ENCODE peak calls at places on chromosomes 16 and 17, in ten cellular contexts. H, O, N, S, A, L, W, F, C and J are unnamed samples.

GRCh38 chr17:16915752-16916556 is 56.0 kb downstream of the TNFRSF13B start:
- DNase-seq in N (no peak), O (peak; percentile 66), L (no peak), H (peak; percentile 67), A (peak; percentile 31), S (no peak), F (peak; percentile 57), W (peak; percentile 70), C (peak; percentile 68), J (peak; percentile 48)

GRCh38 chr16:78842950-78843349 is 743.5 kb downstream of the WWOX start:
- DNase-seq in O (no peak), C (no peak), A (no peak), H (no peak), L (no peak), W (no peak), F (no peak), S (no peak), N (no peak), J (no peak)

GRCh38 chr16:48526058-48526957 is 83.7 kb downstream of the N4BP1 start:
- DNase-seq in H (peak; percentile 57), A (no peak), O (peak; percentile 73), F (no peak), C (peak; percentile 80), L (no peak), N (peak; percentile 66), S (no peak), W (peak; percentile 55), J (no peak)

GRCh38 chr16:83652898-83653297 is 154.9 kb upstream of the HSBP1 start:
- DNase-seq in F (no peak), N (no peak), A (no peak), S (no peak), O (no peak), C (no peak), L (no peak), H (no peak), W (no peak), J (no peak)

GRCh38 chr17:66964083-66964771 is at the start of gene CACNG4:
- DNase-seq in L (no peak), W (peak; percentile 74), N (no peak), F (no peak), H (no peak), A (peak; percentile 21), S (no peak), O (peak; percentile 81), C (no peak), J (no peak)

GRCh38 chr16:19691161-19691850 is 26.7 kb downstream of the KNOP1 start:
- DNase-seq in N (no peak), L (no peak), S (peak; percentile 67), W (no peak), C (no peak), O (no peak), F (peak; percentile 29), A (no peak), H (no peak), J (no peak)

GRCh38 chr17:67443931-67444597 is 67.0 kb downstream of the PITPNC1 start:
- DNase-seq in S (no peak), W (no peak), F (no peak), N (no peak), O (no peak), C (no peak), L (peak; percentile 18), A (no peak), H (no peak), J (no peak)

GRCh38 chr17:45096141-45096540 is 35.0 kb downstream of the NMT1 start:
- DNase-seq in H (no peak), N (no peak), A (no peak), S (no peak), O (peak; percentile 45), F (no peak), L (no peak), W (peak; percentile 40), C (no peak), J (no peak)

GRCh38 chr17:228223-228615 is 46.8 kb upstream of the DOC2B start:
- DNase-seq in O (no peak), N (no peak), F (peak; percentile 19), A (no peak), L (no peak), S (peak; percentile 21), C (no peak), H (no peak), W (no peak), J (no peak)

GRCh38 chr16:85486256-85486915 is 126.7 kb upstream of the GSE1 start:
- DNase-seq in F (no peak), A (no peak), L (no peak), H (peak; percentile 31), W (no peak), O (no peak), N (no peak), C (no peak), S (no peak), J (no peak)
- TF ChIP-seq CTCF in F (no peak), A (no peak), L (no peak), H (no peak), W (no peak), O (no peak), N (no peak), C (no peak), S (no peak), J (no peak)

GRCh38 chr17:50177983-50178834 is 12.4 kb downstream of the SGCA start:
- DNase-seq in N (peak; percentile 98), W (peak; percentile 76), L (peak; percentile 93), F (peak; percentile 84), O (peak; percentile 93), S (peak; percentile 87), C (peak; percentile 84), H (peak; percentile 79), A (peak; percentile 42), J (peak; percentile 45)
- TF ChIP-seq CTCF in N (peak; percentile 60), W (peak; percentile 55), L (peak; percentile 69), F (peak; percentile 51), O (peak; percentile 89), S (no peak), C (peak; percentile 22), H (peak; percentile 51), A (peak; percentile 62), J (no peak)

GRCh38 chr17:8904201-8904600 is 36.7 kb upstream of the PIK3R6 start:
- DNase-seq in N (no peak), F (no peak), S (no peak), L (no peak), H (peak; percentile 9), W (no peak), C (no peak), A (no peak), O (no peak), J (no peak)

GRCh38 chr17:8896641-8897635 is 29.5 kb upstream of the PIK3R6 start:
- DNase-seq in C (no peak), F (no peak), L (no peak), H (peak; percentile 11), S (no peak), A (no peak), W (no peak), O (no peak), N (no peak), J (no peak)

GRCh38 chr17:8904686-8905085 is 37.2 kb upstream of the PIK3R6 start:
- DNase-seq in F (no peak), C (no peak), W (no peak), S (no peak), O (no peak), N (no peak), A (no peak), H (no peak), L (no peak), J (no peak)

GRCh38 chr17:8900207-8900606 is 32.7 kb upstream of the PIK3R6 start:
- DNase-seq in A (no peak), C (no peak), W (no peak), O (no peak), S (no peak), F (no peak), L (no peak), H (peak; percentile 20), N (no peak), J (no peak)

GRCh38 chr17:8900626-8901585 is 33.4 kb upstream of the PIK3R6 start:
- DNase-seq in W (no peak), A (no peak), F (no peak), S (no peak), O (no peak), L (no peak), H (peak; percentile 17), C (no peak), N (no peak), J (no peak)
- TF ChIP-seq CTCF in W (no peak), A (no peak), F (no peak), S (no peak), O (no peak), L (no peak), H (no peak), C (no peak), N (no peak), J (no peak)

GRCh38 chr17:77840156-77840555 is 118.3 kb upstream of the TNRC6C start:
- DNase-seq in A (no peak), S (peak; percentile 32), C (no peak), W (no peak), L (no peak), N (no peak), H (no peak), F (no peak), O (no peak), J (peak; percentile 12)

GRCh38 chr17:77841742-77842141 is 116.8 kb upstream of the TNRC6C start:
- DNase-seq in W (no peak), F (no peak), S (no peak), A (no peak), H (no peak), L (no peak), N (no peak), O (no peak), C (no peak), J (no peak)

GRCh38 chr17:77842148-77842905 is 116.2 kb upstream of the TNRC6C start:
- DNase-seq in H (no peak), C (no peak), F (no peak), W (no peak), O (no peak), N (no peak), L (no peak), S (peak; percentile 9), A (no peak), J (no peak)

GRCh38 chr17:77839324-77840155 is 119.0 kb upstream of the TNRC6C start:
- DNase-seq in O (no peak), A (no peak), S (peak; percentile 3), H (no peak), C (peak; percentile 64), L (no peak), F (no peak), N (no peak), W (no peak), J (no peak)

GRCh38 chr17:77840576-77841160 is 117.8 kb upstream of the TNRC6C start:
- DNase-seq in L (no peak), W (no peak), O (no peak), H (no peak), C (no peak), F (no peak), A (no peak), S (peak; percentile 6), N (no peak), J (peak; percentile 12)
- TF ChIP-seq CTCF in L (no peak), W (no peak), O (no peak), H (no peak), C (no peak), F (no peak), A (no peak), S (no peak), N (no peak), J (no peak)

GRCh38 chr17:5439446-5439764 is 450 bp upstream of the C1QBP start:
- DNase-seq in H (no peak), O (no peak), C (no peak), F (no peak), A (no peak), W (no peak), S (no peak), N (no peak), L (no peak), J (no peak)
- TF ChIP-seq CTCF in H (no peak), O (no peak), C (peak; percentile 40), F (no peak), A (no peak), W (peak; percentile 27), S (no peak), N (no peak), L (no peak), J (peak; percentile 12)